ENCODE peak calls at places on chromosomes 6 and 20, in six cellular contexts. G is hepatocyte, D is uterus, L is AG04450, E is IMR-90, F is ascending aorta. Z is an unnamed sample.

GRCh38 chr6:41712651-41713103 is 22.7 kb downstream of the TFEB start:
- DNase-seq in G (no peak), D (peak; percentile 34), L (no peak), E (no peak), F (peak; percentile 87), Z (no peak)

GRCh38 chr6:122184260-122184934 is 215.1 kb upstream of the HSF2 start:
- DNase-seq in G (peak; percentile 41), D (no peak), L (peak; percentile 11), E (peak; percentile 47), F (no peak), Z (peak; percentile 54)

GRCh38 chr20:2005831-2006426 is 12.1 kb upstream of the PDYN start:
- DNase-seq in G (peak; percentile 87), D (peak; percentile 29), L (peak; percentile 29), E (peak; percentile 45), F (no peak), Z (peak; percentile 45)

GRCh38 chr20:5638023-5638422 is 112.2 kb upstream of the SHLD1 start:
- DNase-seq in G (no peak), D (no peak), L (no peak), E (no peak), F (no peak), Z (no peak)

GRCh38 chr6:20811112-20811746 is 277.0 kb downstream of the CDKAL1 start:
- DNase-seq in G (peak; percentile 83), D (no peak), L (peak; percentile 91), E (peak; percentile 99), F (no peak), Z (peak; percentile 97)

GRCh38 chr20:10848810-10849370 is 175.1 kb upstream of the JAG1 start:
- DNase-seq in G (peak; percentile 75), D (peak; percentile 35), L (peak; percentile 72), E (peak; percentile 94), F (no peak), Z (peak; percentile 94)

GRCh38 chr6:142884214-142885035 is 60.6 kb downstream of the HIVEP2 start:
- DNase-seq in G (no peak), D (no peak), L (no peak), E (no peak), F (no peak), Z (no peak)

GRCh38 chr6:32154514-32155161 is 697 bp downstream of the PPT2 start:
- DNase-seq in G (peak; percentile 90), D (peak; percentile 65), L (no peak), E (peak; percentile 71), F (peak; percentile 84), Z (peak; percentile 56)

GRCh38 chr6:4607026-4607704 is 169.0 kb upstream of the CDYL start:
- DNase-seq in G (no peak), D (peak; percentile 51), L (peak; percentile 29), E (peak; percentile 89), F (peak; percentile 72), Z (peak; percentile 94)

GRCh38 chr6:7894272-7895124 is 16.1 kb downstream of the TXNDC5 start:
- DNase-seq in G (no peak), D (no peak), L (no peak), E (no peak), F (no peak), Z (no peak)

GRCh38 chr20:29687438-29687837 is 1570.0 kb upstream of the DEFB115 start:
- DNase-seq in G (no peak), D (no peak), L (no peak), E (no peak), F (no peak), Z (no peak)

GRCh38 chr20:63499333-63499969 is 568 bp upstream of the EEF1A2 start:
- DNase-seq in G (no peak), D (no peak), L (no peak), E (no peak), F (no peak), Z (no peak)

GRCh38 chr6:159788757-159789376 is 535 bp downstream of the TCP1 start:
- DNase-seq in G (peak; percentile 68), D (peak; percentile 36), L (no peak), E (peak; percentile 42), F (peak; percentile 67), Z (peak; percentile 43)

GRCh38 chr20:10523438-10523837 is 88.3 kb downstream of the SLX4IP start:
- DNase-seq in G (no peak), D (no peak), L (no peak), E (no peak), F (no peak), Z (peak; percentile 40)

GRCh38 chr20:16007164-16007563 is 566.1 kb downstream of the KIF16B start:
- DNase-seq in G (no peak), D (no peak), L (no peak), E (no peak), F (no peak), Z (no peak)

GRCh38 chr20:48448601-48449384 is 379.0 kb downstream of the PREX1 start:
- DNase-seq in G (no peak), D (no peak), L (no peak), E (no peak), F (no peak), Z (no peak)

GRCh38 chr6:39076993-39077535 is 28.5 kb downstream of the GLP1R start:
- DNase-seq in G (no peak), D (no peak), L (no peak), E (no peak), F (no peak), Z (no peak)

GRCh38 chr6:12324096-12324495 is 33.9 kb downstream of the EDN1 start:
- DNase-seq in G (peak; percentile 87), D (no peak), L (no peak), E (peak; percentile 52), F (no peak), Z (peak; percentile 35)

GRCh38 chr6:64254558-64254957 is 619.0 kb downstream of the PHF3 start:
- DNase-seq in G (no peak), D (no peak), L (no peak), E (no peak), F (no peak), Z (no peak)

GRCh38 chr6:68082086-68082485 is 553.0 kb upstream of the ADGRB3 start:
- DNase-seq in G (no peak), D (no peak), L (no peak), E (no peak), F (no peak), Z (peak; percentile 23)

GRCh38 chr6:101650402-101651100 is 257.0 kb downstream of the GRIK2 start:
- DNase-seq in G (no peak), D (no peak), L (no peak), E (no peak), F (no peak), Z (no peak)

GRCh38 chr6:157494132-157494705 is 113.2 kb downstream of the ZDHHC14 start:
- DNase-seq in G (no peak), D (no peak), L (no peak), E (no peak), F (no peak), Z (no peak)

GRCh38 chr6:164612731-164613130 is 696.7 kb downstream of the C6orf118 start:
- DNase-seq in G (no peak), D (no peak), L (no peak), E (no peak), F (no peak), Z (no peak)

GRCh38 chr6:108655840-108656650 is 95.3 kb downstream of the FOXO3 start:
- DNase-seq in G (peak; percentile 50), D (peak; percentile 38), L (peak; percentile 65), E (peak; percentile 90), F (no peak), Z (peak; percentile 92)

GRCh38 chr20:38001173-38001875 is 31.9 kb downstream of the TTI1 start:
- DNase-seq in G (peak; percentile 36), D (no peak), L (peak; percentile 37), E (peak; percentile 91), F (no peak), Z (peak; percentile 83)

GRCh38 chr20:59403261-59403961 is 103.0 kb downstream of the EDN3 start:
- DNase-seq in G (peak; percentile 79), D (peak; percentile 39), L (no peak), E (no peak), F (no peak), Z (no peak)

GRCh38 chr20:61461459-61461858 is 209.4 kb downstream of the CDH4 start:
- DNase-seq in G (no peak), D (no peak), L (no peak), E (no peak), F (no peak), Z (no peak)

GRCh38 chr6:132401120-132401940 is at the start of gene MOXD1:
- DNase-seq in G (peak; percentile 76), D (peak; percentile 56), L (no peak), E (peak; percentile 37), F (no peak), Z (peak; percentile 33)

GRCh38 chr6:132401941-132402275 is 633 bp upstream of the MOXD1 start:
- DNase-seq in G (no peak), D (no peak), L (no peak), E (no peak), F (no peak), Z (no peak)

GRCh38 chr6:132405143-132405915 is 4.1 kb upstream of the MOXD1 start:
- DNase-seq in G (no peak), D (no peak), L (peak; percentile 50), E (peak; percentile 81), F (no peak), Z (peak; percentile 40)

GRCh38 chr6:132404330-132404729 is 3.1 kb upstream of the MOXD1 start:
- DNase-seq in G (no peak), D (no peak), L (no peak), E (no peak), F (no peak), Z (no peak)

GRCh38 chr6:132404736-132405135 is 3.5 kb upstream of the MOXD1 start:
- DNase-seq in G (no peak), D (no peak), L (no peak), E (peak; percentile 45), F (no peak), Z (peak; percentile 49)
- H3K4me3 ChIP-seq in G (no peak overlapping the region), D (no peak overlapping the region), L (no peak overlapping the region), E (no peak overlapping the region), F (no peak overlapping the region), Z (no peak overlapping the region)

GRCh38 chr6:35305117-35305516 is 7.5 kb downstream of the DEF6 start:
- DNase-seq in G (no peak), D (no peak), L (no peak), E (no peak), F (no peak), Z (no peak)
- TF ChIP-seq CTCF in G (no peak), D (no peak), L (no peak), E (no peak), F (no peak), Z (no peak)

GRCh38 chr20:17747431-17747846 is 47.7 kb downstream of the BANF2 start:
- DNase-seq in G (peak; percentile 57), D (peak; percentile 29), L (peak; percentile 78), E (peak; percentile 94), F (no peak), Z (peak; percentile 93)
- H3K4me3 ChIP-seq in G (no peak overlapping the region), D (no peak overlapping the region), L (no peak overlapping the region), E (no peak overlapping the region), F (no peak overlapping the region), Z (no peak overlapping the region)

GRCh38 chr6:5677219-5678000 is 329.3 kb downstream of the NRN1 start:
- DNase-seq in G (no peak), D (no peak), L (no peak), E (peak; percentile 22), F (no peak), Z (peak; percentile 30)

GRCh38 chr6:5679696-5680494 is 326.8 kb downstream of the NRN1 start:
- DNase-seq in G (no peak), D (no peak), L (no peak), E (no peak), F (no peak), Z (no peak)

GRCh38 chr6:5676701-5677100 is 330.0 kb downstream of the NRN1 start:
- DNase-seq in G (no peak), D (no peak), L (no peak), E (no peak), F (no peak), Z (peak; percentile 8)

GRCh38 chr6:5681480-5681879 is 325.2 kb downstream of the NRN1 start:
- DNase-seq in G (no peak), D (no peak), L (no peak), E (no peak), F (no peak), Z (peak; percentile 65)

GRCh38 chr6:5679271-5679670 is 327.5 kb downstream of the NRN1 start:
- DNase-seq in G (no peak), D (no peak), L (no peak), E (no peak), F (no peak), Z (no peak)
- TF ChIP-seq CTCF in G (no peak), D (no peak), L (no peak), E (no peak), F (no peak), Z (no peak)